ENCODE peak calls at places on chromosomes 6 and 20, in seven cellular contexts. E, P, O, X, F, S and D are unnamed samples.

GRCh38 chr6:142841915-142842314 is 103.1 kb downstream of the HIVEP2 start:
- DNase-seq in E (peak), P (no peak), O (no peak), X (no peak), F (no peak), S (no peak), D (no peak)

GRCh38 chr6:48866681-48867080 is 596.4 kb downstream of the MMUT start:
- DNase-seq in E (no peak), P (no peak), O (no peak), X (no peak), F (no peak), S (no peak), D (no peak)

GRCh38 chr6:114119056-114119455 is 148.1 kb upstream of the HDAC2 start:
- DNase-seq in E (no peak), P (no peak), O (no peak), X (no peak), F (no peak), S (no peak), D (no peak)

GRCh38 chr20:48008850-48009535 is 223.7 kb upstream of the SULF2 start:
- DNase-seq in E (no peak), P (no peak), O (no peak), X (no peak), F (no peak), S (no peak), D (no peak)

GRCh38 chr6:38460216-38460615 is 179.5 kb downstream of the BTBD9 start:
- DNase-seq in E (no peak), P (no peak), O (no peak), X (no peak), F (no peak), S (no peak), D (no peak)

GRCh38 chr6:88512951-88513350 is 346.8 kb upstream of the CNR1 start:
- DNase-seq in E (no peak), P (no peak), O (no peak), X (no peak), F (no peak), S (no peak), D (no peak)

GRCh38 chr6:20148433-20148832 is 63.8 kb downstream of the MBOAT1 start:
- DNase-seq in E (no peak), P (no peak), O (no peak), X (no peak), F (no peak), S (no peak), D (no peak)

GRCh38 chr6:2738373-2738979 is 12.2 kb downstream of the MYLK4 start:
- DNase-seq in E (peak), P (peak), O (peak), X (no peak), F (no peak), S (peak), D (peak)

GRCh38 chr6:30740540-30740870 is 2.0 kb downstream of the FLOT1 start:
- DNase-seq in E (no peak), P (peak), O (no peak), X (no peak), F (no peak), S (no peak), D (no peak)

GRCh38 chr20:33893314-33893713 is 82.2 kb downstream of the CHMP4B start:
- DNase-seq in E (no peak), P (no peak), O (no peak), X (no peak), F (no peak), S (no peak), D (no peak)

GRCh38 chr6:155330133-155330734 is 15.9 kb upstream of the TFB1M start:
- DNase-seq in E (no peak), P (no peak), O (no peak), X (no peak), F (no peak), S (no peak), D (no peak)

GRCh38 chr20:48025061-48025515 is 239.8 kb upstream of the SULF2 start:
- DNase-seq in E (peak), P (no peak), O (no peak), X (no peak), F (no peak), S (no peak), D (no peak)

GRCh38 chr6:53134601-53135235 is 13.9 kb downstream of the GCM1 start:
- DNase-seq in E (no peak), P (no peak), O (peak), X (no peak), F (no peak), S (no peak), D (no peak)

GRCh38 chr6:122799916-122800701 is 11.1 kb downstream of the SMPDL3A start:
- DNase-seq in E (no peak), P (no peak), O (no peak), X (no peak), F (no peak), S (no peak), D (no peak)

GRCh38 chr20:58938541-58938940 is 42.5 kb upstream of the NELFCD start:
- DNase-seq in E (no peak), P (no peak), O (no peak), X (no peak), F (no peak), S (no peak), D (no peak)

GRCh38 chr6:138692058-138692977 is 81.3 kb upstream of the CCDC28A start:
- DNase-seq in E (peak), P (peak), O (peak), X (no peak), F (no peak), S (no peak), D (no peak)

GRCh38 chr20:33663161-33664084 is 1.3 kb downstream of the C20orf144 start:
- DNase-seq in E (peak), P (peak), O (peak), X (no peak), F (no peak), S (no peak), D (no peak)

GRCh38 chr6:150664091-150664490 is 64.4 kb downstream of the PLEKHG1 start:
- DNase-seq in E (no peak), P (no peak), O (no peak), X (no peak), F (no peak), S (no peak), D (no peak)

GRCh38 chr6:147578159-147578558 is 69.7 kb downstream of the SAMD5 start:
- DNase-seq in E (no peak), P (no peak), O (no peak), X (no peak), F (no peak), S (no peak), D (no peak)

GRCh38 chr6:53258076-53258773 is 90.5 kb downstream of the ELOVL5 start:
- DNase-seq in E (peak), P (no peak), O (no peak), X (no peak), F (no peak), S (no peak), D (no peak)

GRCh38 chr6:111558690-111559192 is 46.9 kb downstream of the TRAF3IP2 start:
- DNase-seq in E (no peak), P (no peak), O (no peak), X (no peak), F (no peak), S (no peak), D (no peak)

GRCh38 chr20:49345538-49345937 is 67.7 kb upstream of the ZNFX1 start:
- DNase-seq in E (no peak), P (no peak), O (no peak), X (no peak), F (no peak), S (no peak), D (no peak)

GRCh38 chr6:132693478-132693877 is 20.4 kb downstream of the VNN1 start:
- DNase-seq in E (no peak), P (peak), O (no peak), X (no peak), F (no peak), S (no peak), D (no peak)

GRCh38 chr6:117481278-117481925 is 1.1 kb upstream of the DCBLD1 start:
- DNase-seq in E (peak), P (no peak), O (peak), X (no peak), F (no peak), S (no peak), D (no peak)

GRCh38 chr20:36670665-36671357 is 24.8 kb upstream of the SLA2 start:
- DNase-seq in E (no peak), P (no peak), O (no peak), X (no peak), F (no peak), S (no peak), D (no peak)

GRCh38 chr20:11072982-11073381 is 399.2 kb upstream of the JAG1 start:
- DNase-seq in E (no peak), P (no peak), O (no peak), X (no peak), F (no peak), S (no peak), D (no peak)

GRCh38 chr6:38499046-38499445 is 140.7 kb downstream of the BTBD9 start:
- DNase-seq in E (no peak), P (no peak), O (no peak), X (no peak), F (no peak), S (no peak), D (no peak)

GRCh38 chr20:34195355-34195754 is 45.9 kb upstream of the ASIP start:
- DNase-seq in E (no peak), P (no peak), O (no peak), X (no peak), F (no peak), S (no peak), D (no peak)

GRCh38 chr20:63498950-63499332 is at the start of gene EEF1A2:
- DNase-seq in E (no peak), P (no peak), O (peak), X (no peak), F (no peak), S (no peak), D (no peak)

GRCh38 chr20:36312724-36313441 is 6.7 kb downstream of the DLGAP4 start:
- DNase-seq in E (peak), P (no peak), O (no peak), X (no peak), F (no peak), S (no peak), D (no peak)

GRCh38 chr6:25302677-25303128 is 23.5 kb downstream of the CARMIL1 start:
- DNase-seq in E (no peak), P (no peak), O (no peak), X (no peak), F (no peak), S (no peak), D (no peak)

GRCh38 chr20:43015566-43015965 is 174.1 kb downstream of the PTPRT start:
- DNase-seq in E (no peak), P (no peak), O (no peak), X (no peak), F (no peak), S (no peak), D (no peak)

GRCh38 chr20:62938105-62938888 is at the start of gene GID8:
- DNase-seq in E (peak), P (peak), O (peak), X (no peak), F (no peak), S (no peak), D (no peak)

GRCh38 chr6:156593127-156593526 is 184.1 kb upstream of the ARID1B start:
- DNase-seq in E (no peak), P (no peak), O (no peak), X (no peak), F (no peak), S (no peak), D (no peak)

GRCh38 chr6:119285908-119286625 is 63.5 kb downstream of the MAN1A1 start:
- DNase-seq in E (no peak), P (no peak), O (no peak), X (no peak), F (no peak), S (no peak), D (no peak)
- TF ChIP-seq EZH2 in E (no peak), P (no peak), O (no peak), X (no peak), F (no peak), S (no peak), D (no peak)

DNA sequence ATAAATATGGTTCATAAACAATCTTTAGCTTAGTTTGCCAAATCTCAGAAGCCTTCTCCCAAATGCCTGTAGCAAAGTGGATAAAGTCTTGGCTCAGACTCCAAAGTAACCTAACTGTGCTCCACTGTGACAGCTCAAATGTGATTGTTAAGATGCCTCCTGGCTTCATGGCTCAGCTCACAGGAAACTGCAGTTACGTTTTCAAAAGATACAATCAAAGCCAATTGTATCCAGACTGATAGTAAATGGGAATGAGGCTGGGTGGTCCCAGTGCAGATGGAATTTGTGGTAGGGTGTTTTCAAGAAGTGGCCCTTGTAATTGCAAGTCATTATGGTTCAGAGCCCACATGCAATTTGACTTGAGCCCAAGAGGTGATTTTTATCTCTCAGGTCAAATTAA is 151.2 kb upstream of the TAB2 start:
- DNase-seq in E (no peak), P (peak), O (no peak), X (no peak), F (no peak), S (no peak), D (no peak)
- H3K27ac ChIP-seq in E (no peak), P (no peak), O (no peak), X (no peak), F (no peak), S (no peak), D (peak)

GRCh38 chr20:41121399-41121798 is 15.9 kb upstream of the PLCG1 start:
- DNase-seq in E (no peak), P (no peak), O (no peak), X (no peak), F (no peak), S (no peak), D (no peak)

GRCh38 chr20:41123636-41124035 is 13.7 kb upstream of the PLCG1 start:
- DNase-seq in E (no peak), P (no peak), O (no peak), X (no peak), F (no peak), S (no peak), D (no peak)

GRCh38 chr20:41124451-41125094 is 12.8 kb upstream of the PLCG1 start:
- DNase-seq in E (no peak), P (no peak), O (no peak), X (no peak), F (no peak), S (no peak), D (no peak)

GRCh38 chr20:41126719-41127118 is 10.6 kb upstream of the PLCG1 start:
- DNase-seq in E (no peak), P (no peak), O (no peak), X (no peak), F (no peak), S (no peak), D (no peak)

DNA sequence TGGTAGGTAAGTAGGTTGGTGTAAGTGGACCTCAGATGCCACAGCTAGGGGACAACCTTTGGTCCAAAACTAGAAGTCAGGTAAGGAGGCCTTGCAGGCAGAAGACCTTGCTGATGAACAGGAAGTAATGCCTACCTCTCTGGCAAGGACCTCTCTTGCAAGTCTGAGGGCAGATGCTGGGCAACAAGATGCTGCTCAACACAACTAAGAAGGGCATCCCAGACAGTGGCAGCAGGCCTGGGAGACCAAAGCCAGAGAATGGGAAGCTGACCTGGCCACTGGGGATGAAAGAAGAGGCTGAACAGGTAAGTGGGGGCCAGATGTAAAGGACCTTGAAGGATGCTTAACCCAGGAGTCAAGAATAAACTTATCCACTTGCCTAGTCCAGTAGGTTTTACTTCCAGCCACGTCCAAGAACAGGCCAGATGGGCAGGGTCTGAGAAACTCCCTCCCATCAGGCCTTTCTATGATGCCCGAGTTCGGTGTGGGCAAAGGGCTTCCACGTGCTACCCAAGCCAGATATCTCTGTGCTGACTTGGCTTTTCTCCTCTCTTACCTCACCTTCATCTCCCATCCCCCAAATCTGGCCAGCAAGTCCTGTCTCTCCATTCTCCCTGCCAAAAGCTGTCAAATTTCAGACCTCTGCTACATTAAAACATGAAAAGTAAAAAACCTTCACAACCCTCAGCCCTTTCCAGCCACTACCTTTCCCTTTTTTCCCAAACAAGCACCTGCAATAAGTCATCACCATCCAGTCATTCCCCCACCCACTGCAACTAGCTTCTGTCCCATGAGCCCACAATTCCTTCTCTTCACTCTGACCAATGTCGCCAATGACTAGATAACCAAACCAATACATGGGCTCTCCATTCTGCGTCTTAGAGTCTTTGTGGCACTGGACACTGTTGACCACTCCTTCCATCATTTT is 11.5 kb upstream of the PLCG1 start:
- DNase-seq in E (no peak), P (no peak), O (no peak), X (no peak), F (no peak), S (no peak), D (no peak)
- TF ChIP-seq POLR2AphosphoS5 in E (no peak), P (no peak), O (no peak), X (peak), F (no peak), S (peak), D (peak)

GRCh38 chr20:52104546-52105044 is 87.0 kb downstream of the ZFP64 start:
- DNase-seq in E (peak), P (peak), O (no peak), X (no peak), F (peak), S (no peak), D (no peak)

GRCh38 chr20:52103911-52104545 is 87.6 kb downstream of the ZFP64 start:
- DNase-seq in E (peak), P (peak), O (no peak), X (no peak), F (peak), S (no peak), D (no peak)

GRCh38 chr20:52103469-52103910 is 88.1 kb downstream of the ZFP64 start:
- DNase-seq in E (peak), P (peak), O (peak), X (no peak), F (peak), S (no peak), D (no peak)

GRCh38 chr20:52105573-52106422 is 85.8 kb downstream of the ZFP64 start:
- DNase-seq in E (peak), P (peak), O (no peak), X (no peak), F (peak), S (no peak), D (no peak)

DNA sequence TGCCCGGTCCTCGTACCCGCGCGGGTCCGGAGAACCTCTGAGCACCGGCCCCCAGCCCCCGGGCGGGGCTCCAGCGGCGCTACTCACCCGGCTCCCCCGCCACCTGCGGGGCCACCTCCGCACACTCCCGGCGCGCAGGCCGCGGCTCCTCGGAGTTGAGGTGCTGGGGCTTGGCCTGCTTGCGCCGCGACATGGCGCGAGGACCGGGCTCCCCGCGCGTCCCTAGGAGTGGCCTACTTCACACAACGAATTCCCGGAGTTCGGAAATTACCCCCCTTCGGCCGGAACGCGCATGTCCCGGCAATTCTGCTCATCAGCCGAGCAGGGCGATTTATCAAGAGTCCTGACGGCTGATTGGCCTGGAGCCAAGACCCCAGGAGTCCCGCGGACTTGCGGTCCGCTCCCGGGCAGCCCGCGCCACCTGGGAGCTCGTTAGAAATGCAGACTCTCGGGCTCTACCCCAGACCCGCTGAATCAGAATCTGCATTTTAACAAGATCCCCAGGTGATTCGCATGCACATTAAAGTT is 86.5 kb downstream of the ZFP64 start:
- DNase-seq in E (peak), P (peak), O (no peak), X (no peak), F (no peak), S (no peak), D (no peak)
- TF ChIP-seq EZH2 in E (no peak), P (no peak), O (no peak), X (no peak), F (no peak), S (no peak), D (no peak)

GRCh38 chr6:124099520-124099919 is 295.9 kb downstream of the NKAIN2 start:
- DNase-seq in E (peak), P (no peak), O (no peak), X (no peak), F (no peak), S (no peak), D (no peak)
- H3K27ac ChIP-seq in E (no peak), P (no peak), O (no peak), X (no peak), F (no peak), S (no peak), D (no peak)

DNA sequence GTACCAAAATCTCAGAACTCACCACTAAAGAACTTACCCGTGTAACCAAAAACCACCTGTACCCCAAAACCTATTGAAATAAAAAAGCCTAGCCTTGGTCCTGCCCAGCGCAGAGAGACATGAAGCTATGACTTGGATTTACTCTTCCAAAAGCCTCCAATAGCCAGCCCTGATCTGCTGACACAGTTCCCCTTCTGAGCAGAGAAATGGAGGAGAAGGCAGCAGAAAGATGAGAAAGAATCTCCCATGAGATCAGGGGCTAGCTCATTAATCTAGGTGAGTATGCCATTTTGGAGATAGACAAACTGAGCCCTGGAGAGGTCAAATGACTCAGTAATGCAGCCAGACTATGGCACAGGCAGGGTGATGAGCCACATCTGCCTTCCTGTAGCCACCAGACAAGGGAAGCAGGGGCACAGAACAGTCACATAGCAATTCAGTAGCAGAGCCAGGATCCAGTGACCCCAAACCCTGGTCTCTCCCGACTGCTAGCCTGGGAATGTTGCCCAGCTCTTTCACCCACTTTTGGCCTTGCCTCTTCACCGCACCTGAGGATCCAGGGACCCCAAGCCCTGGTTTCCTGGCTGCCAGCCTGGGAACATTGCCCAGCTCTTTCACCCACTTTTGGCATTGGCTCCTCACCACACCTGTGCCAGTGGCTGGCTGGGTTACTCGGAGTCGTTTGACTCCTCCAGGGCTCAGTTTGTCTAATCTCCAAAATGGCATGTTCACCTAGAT is 7.2 kb upstream of the SDCBP2 start:
- DNase-seq in E (no peak), P (peak), O (no peak), X (no peak), F (no peak), S (no peak), D (no peak)
- TF ChIP-seq POLR2AphosphoS5 in E (no peak), P (peak), O (no peak), X (no peak), F (no peak), S (peak), D (no peak)